ENCODE peak calls at places on chromosomes 16 and 17, in nine cellular contexts. Q, W, B, O, M, X, D, T and Y are unnamed samples.

GRCh38 chr17:35390156-35390555 is 16.7 kb upstream of the SLFN11 start:
- DNase-seq in T (no peak), B (no peak), Q (no peak), D (no peak), W (no peak), M (no peak), O (no peak), X (no peak), Y (no peak)

GRCh38 chr17:39364236-39365025 is 37.0 kb downstream of the FBXL20 start:
- DNase-seq in D (no peak), W (peak), T (no peak), X (no peak), O (no peak), Q (no peak), B (no peak), M (no peak), Y (no peak)

GRCh38 chr16:77307764-77308561 is 108.8 kb downstream of the SYCE1L start:
- DNase-seq in X (no peak), M (no peak), Q (no peak), D (no peak), W (no peak), B (no peak), T (no peak), O (no peak), Y (no peak)

GRCh38 chr17:35245196-35245486 is 2.3 kb downstream of the SLFN5 start:
- DNase-seq in O (no peak), M (no peak), B (peak), D (no peak), T (no peak), Q (no peak), X (no peak), W (no peak), Y (no peak)

GRCh38 chr17:76275382-76276068 is 10.4 kb downstream of the UBALD2 start:
- DNase-seq in O (no peak), W (no peak), Q (no peak), X (no peak), T (no peak), B (no peak), D (no peak), M (no peak), Y (peak)

GRCh38 chr17:50608700-50609375 is 25.8 kb upstream of the ABCC3 start:
- DNase-seq in D (no peak), O (no peak), T (no peak), Q (no peak), B (no peak), X (no peak), W (no peak), M (no peak), Y (no peak)

GRCh38 chr16:89864421-89864820 is 9.0 kb upstream of the TCF25 start:
- DNase-seq in X (no peak), O (no peak), Q (no peak), B (peak), D (no peak), W (no peak), T (no peak), M (no peak), Y (no peak)

GRCh38 chr16:31386157-31386984 is 6.8 kb upstream of the ITGAD start:
- DNase-seq in T (no peak), B (peak), D (no peak), W (no peak), X (no peak), O (no peak), Q (no peak), M (no peak), Y (no peak)

GRCh38 chr16:66121466-66121865 is 245.0 kb upstream of the CDH5 start:
- DNase-seq in O (no peak), T (no peak), W (no peak), X (no peak), M (no peak), B (no peak), Q (no peak), D (no peak), Y (no peak)

GRCh38 chr17:68441064-68441770 is 16.1 kb downstream of the WIPI1 start:
- DNase-seq in B (no peak), W (no peak), T (no peak), X (no peak), M (no peak), Q (no peak), O (no peak), D (peak), Y (no peak)

GRCh38 chr17:45423304-45423703 is 9.4 kb downstream of the ARHGAP27 start:
- DNase-seq in T (no peak), M (no peak), D (no peak), O (no peak), W (no peak), Q (no peak), B (no peak), X (no peak), Y (no peak)

GRCh38 chr16:55662641-55663040 is 6.9 kb downstream of the SLC6A2 start:
- DNase-seq in O (no peak), D (peak), Q (no peak), T (no peak), X (no peak), W (no peak), B (no peak), M (no peak), Y (no peak)

GRCh38 chr17:45341389-45342158 is 24.8 kb upstream of the MAP3K14 start:
- DNase-seq in W (peak), Q (peak), D (no peak), B (peak), T (no peak), X (peak), M (no peak), O (no peak), Y (peak)

GRCh38 chr17:79655672-79656290 is 44.9 kb upstream of the RBFOX3 start:
- DNase-seq in M (peak), O (peak), X (peak), B (no peak), W (no peak), Q (no peak), D (peak), T (no peak), Y (no peak)

DNA sequence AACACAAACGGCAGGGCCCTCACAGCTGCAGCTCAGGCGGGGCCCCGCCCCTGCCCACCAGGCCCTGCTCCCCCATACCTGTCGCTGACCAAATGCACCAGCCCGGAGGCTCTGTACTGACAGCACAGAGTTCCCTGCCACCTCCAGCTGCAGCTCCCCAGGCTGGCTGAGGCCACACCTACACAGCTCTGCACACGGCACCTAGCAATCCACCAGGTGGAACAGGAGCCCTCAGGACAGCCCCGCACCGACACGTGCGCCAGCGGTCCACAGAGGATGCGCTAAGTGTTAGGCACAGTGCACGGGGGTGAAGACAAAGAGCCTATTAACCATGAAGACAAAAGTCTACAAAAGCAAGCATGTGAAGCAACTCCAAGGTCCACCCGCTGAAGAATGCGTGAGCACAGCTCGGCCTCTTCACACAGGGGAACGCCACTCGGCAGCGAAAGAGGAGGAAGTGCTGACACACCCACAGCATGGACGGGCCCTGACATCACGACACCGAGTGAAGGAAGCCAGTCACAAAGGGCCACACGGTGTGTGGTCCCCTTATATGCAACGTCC is 5.4 kb downstream of the ZCCHC14 start:
- DNase-seq in W (peak), M (no peak), Q (peak), T (no peak), X (no peak), O (peak), D (no peak), B (peak), Y (no peak)
- H3K4me3 ChIP-seq in W (no peak), M (no peak), Q (peak), T (no peak), X (peak), O (peak), D (peak), B (peak), Y (no peak)

DNA sequence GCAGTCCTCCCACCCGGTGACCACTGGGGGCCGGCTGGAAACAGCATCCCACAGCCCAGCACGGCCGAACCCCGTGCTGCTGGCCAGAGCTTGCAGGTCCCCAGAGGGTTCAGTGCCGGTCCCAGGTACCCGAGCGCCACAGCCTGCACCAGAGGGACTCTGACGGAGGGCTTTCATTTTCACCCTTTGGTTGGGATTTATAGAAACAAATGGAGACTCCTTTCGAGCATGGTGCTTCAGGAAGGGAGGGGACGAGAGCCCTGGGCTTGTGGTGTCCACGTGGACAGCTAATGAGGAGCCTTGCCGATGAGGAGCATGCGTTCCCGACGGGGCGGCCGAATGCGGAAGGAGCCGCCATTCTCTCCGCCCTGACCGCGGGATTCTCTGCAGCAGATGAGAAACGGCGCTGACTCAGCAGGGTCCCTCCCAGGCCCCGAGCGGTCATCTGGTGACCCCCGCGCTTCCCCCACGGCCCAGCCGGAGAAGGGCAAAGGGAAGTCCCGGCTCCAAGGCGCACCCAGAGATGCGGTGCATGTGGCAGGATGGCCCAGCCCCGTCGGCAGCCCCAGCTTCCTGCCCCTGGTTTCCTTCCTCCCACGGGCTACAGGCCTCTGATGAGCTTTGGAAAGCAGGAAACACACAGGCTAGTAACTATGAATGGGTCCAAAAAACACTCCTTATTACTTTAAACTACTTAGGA is 9.8 kb downstream of the SLC38A10 start:
- DNase-seq in O (no peak), M (no peak), W (peak), B (no peak), D (peak), Q (no peak), T (no peak), X (peak), Y (peak)
- TF ChIP-seq POLR2AphosphoS5 in O (no peak), M (no peak), W (no peak), B (no peak), D (peak), Q (no peak), T (peak), X (peak), Y (peak)

GRCh38 chr17:59154721-59155438 is at the start of gene SKA2:
- DNase-seq in M (peak), Q (no peak), D (peak), T (peak), X (peak), O (peak), W (peak), B (no peak), Y (peak)
- TF ChIP-seq POLR2A in M (peak), Q (peak), D (no peak), T (no peak), X (no peak), O (no peak), W (peak), B (peak), Y (no peak)

GRCh38 chr17:48604770-48605329 is at the start of gene HOXB6:
- DNase-seq in W (peak), T (no peak), O (no peak), D (no peak), Q (no peak), X (no peak), M (no peak), B (no peak), Y (no peak)
- H3K4me3 ChIP-seq in W (peak), T (no peak), O (peak), D (peak), Q (no peak), X (peak), M (no peak), B (peak), Y (peak)

DNA sequence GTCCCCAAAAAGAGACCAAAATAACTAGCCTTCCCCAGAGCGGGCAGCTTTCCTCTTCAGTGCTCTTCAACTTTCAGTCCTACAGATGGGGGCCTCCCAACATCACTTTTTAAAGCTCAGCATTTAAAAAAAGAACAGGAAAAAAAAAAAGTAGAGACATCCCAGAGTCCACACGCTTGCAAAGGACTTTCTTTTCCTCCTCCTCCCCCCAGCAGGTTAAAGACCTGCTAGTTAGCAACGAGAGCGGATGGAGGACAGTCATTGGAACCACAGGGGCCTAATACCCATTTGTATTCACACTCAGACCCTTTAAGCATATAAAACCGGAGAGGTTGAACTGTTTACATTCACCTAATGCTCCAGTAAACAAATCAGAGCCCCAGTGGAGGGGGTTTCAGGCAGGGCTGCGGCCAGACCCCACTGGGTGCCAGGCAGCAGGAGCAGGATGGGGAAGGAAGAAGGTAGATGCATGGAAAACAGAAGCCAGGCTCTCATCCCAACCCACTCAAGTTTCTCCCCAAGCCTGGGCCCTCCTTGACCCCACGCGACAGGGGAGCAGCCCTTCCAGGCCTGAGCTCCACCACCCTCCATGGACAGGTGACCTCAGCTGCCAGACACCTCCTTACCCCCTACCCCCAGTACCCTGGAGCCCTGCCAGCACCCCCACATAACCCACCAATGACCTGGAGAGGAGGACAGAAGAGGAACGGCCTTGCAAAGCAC is 15.2 kb downstream of the ZFHX3 start:
- DNase-seq in T (peak), M (no peak), B (no peak), W (no peak), D (no peak), Q (no peak), X (no peak), O (no peak), Y (no peak)
- TF ChIP-seq POLR2AphosphoS5 in T (no peak), M (no peak), B (no peak), W (no peak), D (no peak), Q (no peak), X (no peak), O (no peak), Y (no peak)

DNA sequence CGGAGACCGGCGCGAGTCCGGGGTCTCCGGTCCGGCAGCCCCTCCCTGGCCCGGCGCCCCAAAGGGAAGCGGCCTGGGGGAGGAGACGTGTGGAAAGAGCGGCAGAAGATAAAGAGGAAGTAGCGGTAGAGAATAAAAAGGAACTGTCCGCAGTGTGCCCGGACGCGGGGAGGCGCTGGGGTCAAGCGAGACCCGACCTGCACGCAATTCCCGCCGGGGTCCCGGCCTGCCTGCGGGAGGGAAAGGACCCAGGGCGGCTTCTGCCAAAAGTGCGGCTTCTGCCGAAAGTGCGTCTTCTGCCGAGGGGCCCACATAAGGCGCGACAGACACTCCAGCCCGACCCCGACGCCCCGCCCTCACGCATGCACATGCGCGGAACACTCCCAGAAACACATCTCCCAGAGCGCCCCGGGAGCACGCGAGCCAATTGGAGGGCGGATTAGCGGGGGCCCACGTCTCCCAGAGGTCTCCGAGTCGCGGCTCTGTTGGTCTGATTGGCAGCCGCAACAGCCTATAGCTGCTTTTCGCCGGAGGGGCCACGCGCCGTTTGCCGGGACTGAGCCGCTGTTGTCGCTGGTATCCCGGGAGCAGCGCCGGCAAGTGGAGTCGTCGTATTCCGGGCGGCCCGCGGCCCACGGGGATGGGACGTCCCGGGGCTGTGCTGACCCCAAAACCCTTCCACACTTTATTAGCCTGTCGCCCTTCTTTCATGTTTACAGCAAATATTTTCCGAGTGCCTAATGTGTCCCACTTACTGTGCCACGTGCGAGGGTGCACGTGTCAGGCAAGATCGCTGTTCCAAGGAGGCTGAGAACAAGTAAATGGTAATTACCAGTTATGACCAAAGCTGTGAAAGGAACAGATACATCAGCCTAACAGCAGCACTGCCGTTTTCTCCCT is 8.0 kb upstream of the MEFV start:
- DNase-seq in T (peak), Q (peak), B (peak), W (peak), D (peak), O (peak), X (peak), M (peak), Y (peak)
- TF ChIP-seq POLR2A in T (peak), Q (peak), B (peak), W (peak), D (no peak), O (peak), X (peak), M (peak), Y (peak)

GRCh38 chr17:5263441-5263840 is 18.6 kb upstream of the RABEP1 start:
- DNase-seq in B (no peak), O (no peak), D (no peak), T (no peak), W (no peak), M (no peak), Q (no peak), X (no peak), Y (no peak)
- H3K4me3 ChIP-seq in B (no peak), O (no peak), D (no peak), T (no peak), W (no peak), M (no peak), Q (no peak), X (no peak), Y (no peak)